ENCODE peak calls at places on chromosome 3, in five cellular contexts. One of them, this sample, is unnamed.

GRCh38 chr3:19231792-19232461 is 83.6 kb downstream of the KCNH8 start:
- DNase-seq in choroid plexus epithelial cell: no peak
- DNase-seq in BE2C: no peak
- DNase-seq in fibroblast of pulmonary artery: no peak
- DNase-seq in adipocyte: no peak
- DNase-seq in this sample: no peak

GRCh38 chr3:33636125-33636855 is 81.8 kb downstream of the CLASP2 start:
- DNase-seq in choroid plexus epithelial cell: peak
- DNase-seq in BE2C: peak
- DNase-seq in fibroblast of pulmonary artery: peak
- DNase-seq in adipocyte: peak
- DNase-seq in this sample: peak

GRCh38 chr3:143081844-143082778 is 37.5 kb upstream of the CHST2 start:
- DNase-seq in choroid plexus epithelial cell: no peak
- DNase-seq in BE2C: no peak
- DNase-seq in fibroblast of pulmonary artery: no peak
- DNase-seq in adipocyte: no peak
- DNase-seq in this sample: no peak

GRCh38 chr3:60854762-60855161 is 396.5 kb downstream of the FHIT start:
- DNase-seq in choroid plexus epithelial cell: no peak
- DNase-seq in BE2C: no peak
- DNase-seq in fibroblast of pulmonary artery: no peak
- DNase-seq in adipocyte: no peak
- DNase-seq in this sample: no peak

GRCh38 chr3:10594915-10595314 is 89.5 kb upstream of the ATP2B2 start:
- DNase-seq in choroid plexus epithelial cell: peak
- DNase-seq in BE2C: no peak
- DNase-seq in fibroblast of pulmonary artery: peak
- DNase-seq in adipocyte: peak
- DNase-seq in this sample: peak

GRCh38 chr3:126360046-126360713 is 3.0 kb upstream of the KLF15 start:
- DNase-seq in choroid plexus epithelial cell: no peak
- DNase-seq in BE2C: peak
- DNase-seq in fibroblast of pulmonary artery: no peak
- DNase-seq in adipocyte: no peak
- DNase-seq in this sample: no peak

GRCh38 chr3:37695138-37695537 is 166.5 kb upstream of the CTDSPL start:
- DNase-seq in choroid plexus epithelial cell: no peak
- DNase-seq in BE2C: no peak
- DNase-seq in fibroblast of pulmonary artery: no peak
- DNase-seq in adipocyte: no peak
- DNase-seq in this sample: no peak

GRCh38 chr3:50211930-50212329 is 6.9 kb downstream of the SLC38A3 start:
- DNase-seq in choroid plexus epithelial cell: peak
- DNase-seq in BE2C: no peak
- DNase-seq in fibroblast of pulmonary artery: peak
- DNase-seq in adipocyte: peak
- DNase-seq in this sample: no peak

GRCh38 chr3:65587650-65588439 is 450.9 kb downstream of the MAGI1 start:
- DNase-seq in choroid plexus epithelial cell: no peak
- DNase-seq in BE2C: no peak
- DNase-seq in fibroblast of pulmonary artery: no peak
- DNase-seq in adipocyte: no peak
- DNase-seq in this sample: no peak

GRCh38 chr3:60217156-60217911 is 1033.9 kb downstream of the FHIT start:
- DNase-seq in choroid plexus epithelial cell: no peak
- DNase-seq in BE2C: no peak
- DNase-seq in fibroblast of pulmonary artery: no peak
- DNase-seq in adipocyte: no peak
- DNase-seq in this sample: no peak

GRCh38 chr3:191774485-191774884 is 313.5 kb downstream of the PYDC2 start:
- DNase-seq in choroid plexus epithelial cell: peak
- DNase-seq in BE2C: no peak
- DNase-seq in fibroblast of pulmonary artery: peak
- DNase-seq in adipocyte: no peak
- DNase-seq in this sample: no peak

GRCh38 chr3:188602620-188603019 is 448.7 kb downstream of the LPP start:
- DNase-seq in choroid plexus epithelial cell: no peak
- DNase-seq in BE2C: no peak
- DNase-seq in fibroblast of pulmonary artery: no peak
- DNase-seq in adipocyte: no peak
- DNase-seq in this sample: no peak

This sample was measured in endothelial cell of umbilical vein.